ENCODE peak calls at places on chromosomes 12 and 14, in seven cellular contexts. One of them, this sample, is unnamed.

GRCh38 chr12:98373019-98373554 is 142.3 kb upstream of the TMPO start:
- DNase-seq in GM23338: peak; percentile 75
- DNase-seq in mammary epithelial cell: peak; percentile 38
- DNase-seq in neural progenitor cell: peak; percentile 73
- DNase-seq in fibroblast of lung: peak; percentile 41
- DNase-seq in HCT116: peak; percentile 39
- DNase-seq in H1: no peak
- DNase-seq in this sample: peak; percentile 65

GRCh38 chr12:68040450-68041075 is 51.3 kb downstream of the IFNG-AS1 start:
- DNase-seq in GM23338: peak; percentile 88
- DNase-seq in mammary epithelial cell: peak; percentile 70
- DNase-seq in neural progenitor cell: peak; percentile 82
- DNase-seq in fibroblast of lung: peak; percentile 68
- DNase-seq in HCT116: peak; percentile 65
- DNase-seq in H1: peak; percentile 67
- DNase-seq in this sample: peak; percentile 86

GRCh38 chr12:86683568-86683991 is 427.4 kb upstream of the MGAT4C start:
- DNase-seq in GM23338: no peak
- DNase-seq in mammary epithelial cell: no peak
- DNase-seq in neural progenitor cell: no peak
- DNase-seq in fibroblast of lung: peak; percentile 62
- DNase-seq in HCT116: no peak
- DNase-seq in H1: no peak
- DNase-seq in this sample: no peak

GRCh38 chr14:89303452-89304435 is 113.3 kb downstream of the FOXN3 start:
- DNase-seq in GM23338: no peak
- DNase-seq in mammary epithelial cell: peak; percentile 3
- DNase-seq in neural progenitor cell: peak; percentile 22
- DNase-seq in fibroblast of lung: peak; percentile 89
- DNase-seq in HCT116: no peak
- DNase-seq in H1: no peak
- DNase-seq in this sample: peak; percentile 80

GRCh38 chr12:87679262-87679661 is 349.9 kb downstream of the C12orf50 start:
- DNase-seq in GM23338: no peak
- DNase-seq in mammary epithelial cell: no peak
- DNase-seq in neural progenitor cell: peak; percentile 29
- DNase-seq in fibroblast of lung: no peak
- DNase-seq in HCT116: no peak
- DNase-seq in H1: no peak
- DNase-seq in this sample: no peak

GRCh38 chr14:67819563-67820411 is at the start of gene RAD51B:
- DNase-seq in GM23338: peak; percentile 92
- DNase-seq in mammary epithelial cell: peak; percentile 74
- DNase-seq in neural progenitor cell: peak; percentile 90
- DNase-seq in fibroblast of lung: peak; percentile 76
- DNase-seq in HCT116: peak; percentile 75
- DNase-seq in H1: peak; percentile 91
- DNase-seq in this sample: peak; percentile 90

GRCh38 chr14:24364841-24365240 is 3.1 kb upstream of the NFATC4 start:
- DNase-seq in GM23338: no peak
- DNase-seq in mammary epithelial cell: no peak
- DNase-seq in neural progenitor cell: no peak
- DNase-seq in fibroblast of lung: no peak
- DNase-seq in HCT116: no peak
- DNase-seq in H1: no peak
- DNase-seq in this sample: no peak

GRCh38 chr12:12469386-12469785 is 93.3 kb downstream of the DUSP16 start:
- DNase-seq in GM23338: no peak
- DNase-seq in mammary epithelial cell: peak; percentile 99
- DNase-seq in neural progenitor cell: no peak
- DNase-seq in fibroblast of lung: no peak
- DNase-seq in HCT116: no peak
- DNase-seq in H1: no peak
- DNase-seq in this sample: no peak

GRCh38 chr12:98421336-98421735 is 94.1 kb upstream of the TMPO start:
- DNase-seq in GM23338: no peak
- DNase-seq in mammary epithelial cell: no peak
- DNase-seq in neural progenitor cell: no peak
- DNase-seq in fibroblast of lung: no peak
- DNase-seq in HCT116: no peak
- DNase-seq in H1: no peak
- DNase-seq in this sample: no peak

GRCh38 chr12:14408208-14408607 is 42.7 kb downstream of the ATF7IP start:
- DNase-seq in GM23338: peak; percentile 81
- DNase-seq in mammary epithelial cell: no peak
- DNase-seq in neural progenitor cell: no peak
- DNase-seq in fibroblast of lung: peak; percentile 63
- DNase-seq in HCT116: no peak
- DNase-seq in H1: no peak
- DNase-seq in this sample: no peak

GRCh38 chr14:70721542-70721941 is 79.8 kb downstream of the TTC9 start:
- DNase-seq in GM23338: no peak
- DNase-seq in mammary epithelial cell: peak; percentile 39
- DNase-seq in neural progenitor cell: no peak
- DNase-seq in fibroblast of lung: peak; percentile 25
- DNase-seq in HCT116: no peak
- DNase-seq in H1: no peak
- DNase-seq in this sample: peak; percentile 42

GRCh38 chr14:93006484-93007128 is 83.7 kb downstream of the CHGA start:
- DNase-seq in GM23338: no peak
- DNase-seq in mammary epithelial cell: no peak
- DNase-seq in neural progenitor cell: no peak
- DNase-seq in fibroblast of lung: peak; percentile 58
- DNase-seq in HCT116: no peak
- DNase-seq in H1: no peak
- DNase-seq in this sample: no peak

GRCh38 chr14:64755661-64756265 is 51.5 kb downstream of the PLEKHG3 start:
- DNase-seq in GM23338: no peak
- DNase-seq in mammary epithelial cell: peak; percentile 98
- DNase-seq in neural progenitor cell: no peak
- DNase-seq in fibroblast of lung: peak; percentile 57
- DNase-seq in HCT116: no peak
- DNase-seq in H1: no peak
- DNase-seq in this sample: peak; percentile 74

GRCh38 chr12:100593490-100593889 is 20.0 kb downstream of the GAS2L3 start:
- DNase-seq in GM23338: no peak
- DNase-seq in mammary epithelial cell: peak; percentile 25
- DNase-seq in neural progenitor cell: no peak
- DNase-seq in fibroblast of lung: peak; percentile 56
- DNase-seq in HCT116: no peak
- DNase-seq in H1: no peak
- DNase-seq in this sample: no peak

GRCh38 chr14:32941668-32942065 is 3.0 kb downstream of the NPAS3 start:
- DNase-seq in GM23338: no peak
- DNase-seq in mammary epithelial cell: no peak
- DNase-seq in neural progenitor cell: no peak
- DNase-seq in fibroblast of lung: no peak
- DNase-seq in HCT116: no peak
- DNase-seq in H1: no peak
- DNase-seq in this sample: no peak

GRCh38 chr14:96016761-96017160 is 22.4 kb upstream of the C14orf132 start:
- DNase-seq in GM23338: no peak
- DNase-seq in mammary epithelial cell: no peak
- DNase-seq in neural progenitor cell: peak; percentile 67
- DNase-seq in fibroblast of lung: peak; percentile 25
- DNase-seq in HCT116: no peak
- DNase-seq in H1: no peak
- DNase-seq in this sample: peak; percentile 28

GRCh38 chr12:57368349-57369095 is 62.3 kb downstream of the R3HDM2 start:
- DNase-seq in GM23338: peak; percentile 27
- DNase-seq in mammary epithelial cell: no peak
- DNase-seq in neural progenitor cell: no peak
- DNase-seq in fibroblast of lung: no peak
- DNase-seq in HCT116: no peak
- DNase-seq in H1: no peak
- DNase-seq in this sample: peak; percentile 86

GRCh38 chr12:107760207-107760816 is 625 bp downstream of the PRDM4 start:
- DNase-seq in GM23338: peak; percentile 71
- DNase-seq in mammary epithelial cell: peak; percentile 21
- DNase-seq in neural progenitor cell: peak; percentile 50
- DNase-seq in fibroblast of lung: peak; percentile 16
- DNase-seq in HCT116: no peak
- DNase-seq in H1: peak; percentile 67
- DNase-seq in this sample: peak; percentile 54

GRCh38 chr12:544142-544541 is 84.4 kb downstream of the B4GALNT3 start:
- DNase-seq in GM23338: no peak
- DNase-seq in mammary epithelial cell: no peak
- DNase-seq in neural progenitor cell: no peak
- DNase-seq in fibroblast of lung: no peak
- DNase-seq in HCT116: no peak
- DNase-seq in H1: no peak
- DNase-seq in this sample: no peak

GRCh38 chr12:546265-546919 is 86.7 kb downstream of the B4GALNT3 start:
- DNase-seq in GM23338: peak; percentile 38
- DNase-seq in mammary epithelial cell: no peak
- DNase-seq in neural progenitor cell: no peak
- DNase-seq in fibroblast of lung: no peak
- DNase-seq in HCT116: no peak
- DNase-seq in H1: peak; percentile 53
- DNase-seq in this sample: no peak

GRCh38 chr12:543114-543451 is 83.3 kb downstream of the B4GALNT3 start:
- DNase-seq in GM23338: no peak
- DNase-seq in mammary epithelial cell: no peak
- DNase-seq in neural progenitor cell: no peak
- DNase-seq in fibroblast of lung: no peak
- DNase-seq in HCT116: no peak
- DNase-seq in H1: no peak
- DNase-seq in this sample: no peak

GRCh38 chr12:545835-546234 is 86.1 kb downstream of the B4GALNT3 start:
- DNase-seq in GM23338: peak; percentile 26
- DNase-seq in mammary epithelial cell: no peak
- DNase-seq in neural progenitor cell: no peak
- DNase-seq in fibroblast of lung: no peak
- DNase-seq in HCT116: no peak
- DNase-seq in H1: no peak
- DNase-seq in this sample: no peak

GRCh38 chr12:544941-545635 is 85.3 kb downstream of the B4GALNT3 start:
- DNase-seq in GM23338: no peak
- DNase-seq in mammary epithelial cell: no peak
- DNase-seq in neural progenitor cell: no peak
- DNase-seq in fibroblast of lung: peak; percentile 4
- DNase-seq in HCT116: no peak
- DNase-seq in H1: no peak
- DNase-seq in this sample: no peak
- TF ChIP-seq EZH2 in GM23338: no peak
- TF ChIP-seq EZH2 in mammary epithelial cell: no peak
- TF ChIP-seq EZH2 in neural progenitor cell: no peak
- TF ChIP-seq EZH2 in fibroblast of lung: no peak
- TF ChIP-seq EZH2 in HCT116: no peak
- TF ChIP-seq EZH2 in H1: no peak
- TF ChIP-seq EZH2 in this sample: no peak

DNA sequence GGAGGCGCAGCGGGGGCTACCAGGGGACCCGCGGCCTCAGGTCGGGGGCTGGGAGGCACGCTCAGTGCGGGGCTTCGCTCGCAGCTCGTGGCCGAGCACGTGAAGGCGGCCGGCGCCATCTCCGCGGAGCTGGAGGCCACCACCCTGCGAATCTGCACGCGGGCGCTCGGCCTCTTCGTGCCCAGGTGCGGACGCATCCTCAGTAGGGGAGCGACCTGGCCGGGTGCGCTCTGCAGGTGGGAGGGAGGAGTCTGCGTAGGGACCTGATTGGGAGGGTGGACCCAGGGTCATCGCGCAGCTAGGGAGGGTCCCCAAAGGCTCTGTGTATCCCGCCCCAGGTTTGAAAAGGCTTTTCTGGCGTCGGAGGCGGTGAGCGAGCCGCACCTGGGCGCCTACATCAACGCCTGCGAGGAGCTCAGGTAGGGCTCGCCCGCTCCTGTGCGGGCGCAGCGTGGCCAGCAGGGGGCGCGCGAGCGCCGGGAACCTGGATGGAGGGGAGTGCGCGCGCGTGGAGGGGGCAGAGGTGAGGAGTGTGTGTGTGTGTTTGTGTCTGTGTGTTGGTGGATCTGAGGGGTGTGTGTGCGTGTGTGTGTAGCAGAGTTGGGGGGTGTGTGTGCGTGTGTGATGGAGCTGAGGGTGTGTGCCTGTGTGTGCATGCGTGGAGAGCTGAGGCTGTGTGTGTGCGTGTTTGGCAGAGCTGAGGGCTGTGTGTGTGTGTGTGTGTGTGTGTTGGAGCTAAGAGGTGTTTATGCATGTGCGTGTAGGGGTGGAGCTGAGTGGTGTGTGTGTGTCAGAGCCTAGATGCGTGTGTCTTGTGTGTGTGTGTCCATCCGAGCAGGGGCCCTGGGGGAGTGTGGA is 10.4 kb downstream of the EXOC3L4 start:
- DNase-seq in GM23338: peak; percentile 80
- DNase-seq in mammary epithelial cell: peak; percentile 62
- DNase-seq in neural progenitor cell: peak; percentile 77
- DNase-seq in fibroblast of lung: peak; percentile 42
- DNase-seq in HCT116: no peak
- DNase-seq in H1: peak; percentile 93
- DNase-seq in this sample: peak; percentile 87
- TF ChIP-seq EZH2 in GM23338: peak; percentile 67
- TF ChIP-seq EZH2 in mammary epithelial cell: peak; percentile 73
- TF ChIP-seq EZH2 in neural progenitor cell: peak; percentile 54
- TF ChIP-seq EZH2 in fibroblast of lung: peak; percentile 22
- TF ChIP-seq EZH2 in HCT116: no peak
- TF ChIP-seq EZH2 in H1: peak; percentile 51
- TF ChIP-seq EZH2 in this sample: no peak

GRCh38 chr14:69484444-69485113 is at the start of gene PLEKHD1:
- DNase-seq in GM23338: peak; percentile 79
- DNase-seq in mammary epithelial cell: peak; percentile 5
- DNase-seq in neural progenitor cell: peak; percentile 80
- DNase-seq in fibroblast of lung: no peak
- DNase-seq in HCT116: peak; percentile 18
- DNase-seq in H1: peak; percentile 87
- DNase-seq in this sample: peak; percentile 13
- TF ChIP-seq EZH2 in GM23338: no peak
- TF ChIP-seq EZH2 in mammary epithelial cell: peak; percentile 75
- TF ChIP-seq EZH2 in neural progenitor cell: peak; percentile 20
- TF ChIP-seq EZH2 in fibroblast of lung: peak; percentile 85
- TF ChIP-seq EZH2 in HCT116: no peak
- TF ChIP-seq EZH2 in H1: no peak
- TF ChIP-seq EZH2 in this sample: peak; percentile 18

DNA sequence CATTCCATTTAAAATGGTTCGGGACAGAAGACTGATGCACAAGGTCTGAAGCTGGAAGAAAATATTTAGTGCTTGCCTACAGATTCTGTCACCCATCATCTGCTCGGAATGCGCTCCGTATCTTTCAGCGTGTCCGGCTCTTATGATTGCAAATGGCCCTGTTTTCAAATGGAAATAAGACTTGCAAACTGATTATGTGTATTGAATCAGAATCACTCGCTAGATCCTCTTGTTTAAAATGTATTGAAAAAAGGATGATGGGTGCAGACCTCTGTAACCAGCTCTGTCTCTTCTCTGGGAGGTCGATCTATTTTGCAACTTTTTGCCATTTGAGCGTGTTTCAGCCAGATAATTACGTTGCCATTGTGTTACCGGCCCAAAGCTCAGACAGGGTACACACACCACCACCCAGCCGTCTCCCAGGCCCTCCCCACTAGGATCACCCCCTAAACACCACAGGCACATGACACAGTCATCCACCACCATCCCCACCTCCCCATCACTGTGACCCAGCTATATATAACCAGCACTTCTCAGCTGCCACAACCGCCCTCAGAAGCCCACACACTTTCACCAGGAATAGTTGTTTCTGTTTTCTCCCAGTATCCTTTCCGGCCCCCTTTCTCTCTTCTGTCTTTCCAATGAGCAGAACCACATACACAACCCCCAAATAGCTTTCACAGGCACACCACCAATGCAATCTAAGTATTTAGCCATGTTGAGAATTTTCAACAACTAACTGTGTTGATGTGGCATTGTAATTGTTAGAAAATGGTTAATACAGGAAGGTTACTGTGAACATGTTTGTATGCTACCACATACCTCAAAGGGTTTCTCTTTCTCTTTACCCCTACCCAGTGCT is 10.7 kb downstream of the NKX2-1 start:
- DNase-seq in GM23338: peak; percentile 42
- DNase-seq in mammary epithelial cell: no peak
- DNase-seq in neural progenitor cell: no peak
- DNase-seq in fibroblast of lung: no peak
- DNase-seq in HCT116: no peak
- DNase-seq in H1: no peak
- DNase-seq in this sample: no peak
- TF ChIP-seq EZH2 in GM23338: peak; percentile 80
- TF ChIP-seq EZH2 in mammary epithelial cell: peak; percentile 87
- TF ChIP-seq EZH2 in neural progenitor cell: peak; percentile 33
- TF ChIP-seq EZH2 in fibroblast of lung: no peak
- TF ChIP-seq EZH2 in HCT116: no peak
- TF ChIP-seq EZH2 in H1: peak; percentile 60
- TF ChIP-seq EZH2 in this sample: peak; percentile 91